ENCODE peak calls at places on chromosome 3, in five cellular contexts. One of them, this sample, is unnamed.

GRCh38 chr3:17258823-17259436 is 374.2 kb downstream of the PLCL2 start:
- DNase-seq in amniotic stem cell: no peak
- DNase-seq in RWPE1: peak
- DNase-seq in stimulated activated CD4-positive, alpha-beta T cell treated with anti-CD3 and anti-CD28 coated beads, Interleukin-1b, Interleukin-23, amount 100 ng/mL, for 24 hours: no peak
- DNase-seq in uterus: no peak
- DNase-seq in this sample: no peak

GRCh38 chr3:57918123-57918837 is 89.9 kb upstream of the FLNB start:
- DNase-seq in amniotic stem cell: peak
- DNase-seq in RWPE1: no peak
- DNase-seq in stimulated activated CD4-positive, alpha-beta T cell treated with anti-CD3 and anti-CD28 coated beads, Interleukin-1b, Interleukin-23, amount 100 ng/mL, for 24 hours: no peak
- DNase-seq in uterus: no peak
- DNase-seq in this sample: no peak

GRCh38 chr3:119795849-119796248 is 13.9 kb downstream of the NR1I2 start:
- DNase-seq in amniotic stem cell: no peak
- DNase-seq in RWPE1: no peak
- DNase-seq in stimulated activated CD4-positive, alpha-beta T cell treated with anti-CD3 and anti-CD28 coated beads, Interleukin-1b, Interleukin-23, amount 100 ng/mL, for 24 hours: no peak
- DNase-seq in uterus: no peak
- DNase-seq in this sample: no peak

GRCh38 chr3:58633157-58633865 is 33.3 kb downstream of the FAM3D start:
- DNase-seq in amniotic stem cell: no peak
- DNase-seq in RWPE1: no peak
- DNase-seq in stimulated activated CD4-positive, alpha-beta T cell treated with anti-CD3 and anti-CD28 coated beads, Interleukin-1b, Interleukin-23, amount 100 ng/mL, for 24 hours: no peak
- DNase-seq in uterus: no peak
- DNase-seq in this sample: no peak

GRCh38 chr3:21645121-21645897 is 105.7 kb downstream of the ZNF385D start:
- DNase-seq in amniotic stem cell: no peak
- DNase-seq in RWPE1: no peak
- DNase-seq in stimulated activated CD4-positive, alpha-beta T cell treated with anti-CD3 and anti-CD28 coated beads, Interleukin-1b, Interleukin-23, amount 100 ng/mL, for 24 hours: no peak
- DNase-seq in uterus: peak
- DNase-seq in this sample: no peak

GRCh38 chr3:171165986-171166385 is 139.5 kb upstream of the SLC2A2 start:
- DNase-seq in amniotic stem cell: no peak
- DNase-seq in RWPE1: peak
- DNase-seq in stimulated activated CD4-positive, alpha-beta T cell treated with anti-CD3 and anti-CD28 coated beads, Interleukin-1b, Interleukin-23, amount 100 ng/mL, for 24 hours: no peak
- DNase-seq in uterus: no peak
- DNase-seq in this sample: no peak

GRCh38 chr3:46100812-46101211 is 73.5 kb upstream of the XCR1 start:
- DNase-seq in amniotic stem cell: no peak
- DNase-seq in RWPE1: no peak
- DNase-seq in stimulated activated CD4-positive, alpha-beta T cell treated with anti-CD3 and anti-CD28 coated beads, Interleukin-1b, Interleukin-23, amount 100 ng/mL, for 24 hours: no peak
- DNase-seq in uterus: no peak
- DNase-seq in this sample: no peak

GRCh38 chr3:46923559-46924350 is 46.2 kb downstream of the PTH1R start:
- DNase-seq in amniotic stem cell: no peak
- DNase-seq in RWPE1: no peak
- DNase-seq in stimulated activated CD4-positive, alpha-beta T cell treated with anti-CD3 and anti-CD28 coated beads, Interleukin-1b, Interleukin-23, amount 100 ng/mL, for 24 hours: no peak
- DNase-seq in uterus: no peak
- DNase-seq in this sample: no peak

GRCh38 chr3:58249358-58250092 is 11.9 kb downstream of the ABHD6 start:
- DNase-seq in amniotic stem cell: no peak
- DNase-seq in RWPE1: no peak
- DNase-seq in stimulated activated CD4-positive, alpha-beta T cell treated with anti-CD3 and anti-CD28 coated beads, Interleukin-1b, Interleukin-23, amount 100 ng/mL, for 24 hours: no peak
- DNase-seq in uterus: no peak
- DNase-seq in this sample: no peak

GRCh38 chr3:52438579-52439425 is 6.1 kb downstream of the SEMA3G start:
- DNase-seq in amniotic stem cell: no peak
- DNase-seq in RWPE1: no peak
- DNase-seq in stimulated activated CD4-positive, alpha-beta T cell treated with anti-CD3 and anti-CD28 coated beads, Interleukin-1b, Interleukin-23, amount 100 ng/mL, for 24 hours: no peak
- DNase-seq in uterus: no peak
- DNase-seq in this sample: no peak

GRCh38 chr3:13605555-13605954 is 56.6 kb downstream of the FBLN2 start:
- DNase-seq in amniotic stem cell: no peak
- DNase-seq in RWPE1: no peak
- DNase-seq in stimulated activated CD4-positive, alpha-beta T cell treated with anti-CD3 and anti-CD28 coated beads, Interleukin-1b, Interleukin-23, amount 100 ng/mL, for 24 hours: no peak
- DNase-seq in uterus: no peak
- DNase-seq in this sample: no peak

GRCh38 chr3:195708626-195709481 is 11.9 kb upstream of the MUC20 start:
- DNase-seq in amniotic stem cell: no peak
- DNase-seq in RWPE1: no peak
- DNase-seq in stimulated activated CD4-positive, alpha-beta T cell treated with anti-CD3 and anti-CD28 coated beads, Interleukin-1b, Interleukin-23, amount 100 ng/mL, for 24 hours: no peak
- DNase-seq in uterus: no peak
- DNase-seq in this sample: no peak

GRCh38 chr3:134621824-134622223 is 29.0 kb downstream of the KY start:
- DNase-seq in amniotic stem cell: no peak
- DNase-seq in RWPE1: no peak
- DNase-seq in stimulated activated CD4-positive, alpha-beta T cell treated with anti-CD3 and anti-CD28 coated beads, Interleukin-1b, Interleukin-23, amount 100 ng/mL, for 24 hours: no peak
- DNase-seq in uterus: no peak
- DNase-seq in this sample: no peak

GRCh38 chr3:128278761-128279593 is 125.7 kb downstream of the EEFSEC start:
- DNase-seq in amniotic stem cell: peak
- DNase-seq in RWPE1: no peak
- DNase-seq in stimulated activated CD4-positive, alpha-beta T cell treated with anti-CD3 and anti-CD28 coated beads, Interleukin-1b, Interleukin-23, amount 100 ng/mL, for 24 hours: no peak
- DNase-seq in uterus: peak
- DNase-seq in this sample: no peak

GRCh38 chr3:171309906-171310359 is 150.3 kb downstream of the TNIK start:
- DNase-seq in amniotic stem cell: no peak
- DNase-seq in RWPE1: peak
- DNase-seq in stimulated activated CD4-positive, alpha-beta T cell treated with anti-CD3 and anti-CD28 coated beads, Interleukin-1b, Interleukin-23, amount 100 ng/mL, for 24 hours: no peak
- DNase-seq in uterus: no peak
- DNase-seq in this sample: no peak

GRCh38 chr3:66372681-66373350 is 128.0 kb downstream of the LRIG1 start:
- DNase-seq in amniotic stem cell: no peak
- DNase-seq in RWPE1: no peak
- DNase-seq in stimulated activated CD4-positive, alpha-beta T cell treated with anti-CD3 and anti-CD28 coated beads, Interleukin-1b, Interleukin-23, amount 100 ng/mL, for 24 hours: no peak
- DNase-seq in uterus: no peak
- DNase-seq in this sample: no peak

GRCh38 chr3:117441851-117442250 is 732.3 kb downstream of the TUSC7 start:
- DNase-seq in amniotic stem cell: no peak
- DNase-seq in RWPE1: no peak
- DNase-seq in stimulated activated CD4-positive, alpha-beta T cell treated with anti-CD3 and anti-CD28 coated beads, Interleukin-1b, Interleukin-23, amount 100 ng/mL, for 24 hours: no peak
- DNase-seq in uterus: no peak
- DNase-seq in this sample: no peak

GRCh38 chr3:14806641-14807263 is 12.0 kb upstream of the FGD5 start:
- DNase-seq in amniotic stem cell: no peak
- DNase-seq in RWPE1: no peak
- DNase-seq in stimulated activated CD4-positive, alpha-beta T cell treated with anti-CD3 and anti-CD28 coated beads, Interleukin-1b, Interleukin-23, amount 100 ng/mL, for 24 hours: no peak
- DNase-seq in uterus: no peak
- DNase-seq in this sample: no peak

GRCh38 chr3:36212291-36212690 is 168.0 kb upstream of the STAC start:
- DNase-seq in amniotic stem cell: no peak
- DNase-seq in RWPE1: no peak
- DNase-seq in stimulated activated CD4-positive, alpha-beta T cell treated with anti-CD3 and anti-CD28 coated beads, Interleukin-1b, Interleukin-23, amount 100 ng/mL, for 24 hours: no peak
- DNase-seq in uterus: no peak
- DNase-seq in this sample: no peak

GRCh38 chr3:162122405-162122804 is 625.8 kb downstream of the OTOL1 start:
- DNase-seq in amniotic stem cell: no peak
- DNase-seq in RWPE1: no peak
- DNase-seq in stimulated activated CD4-positive, alpha-beta T cell treated with anti-CD3 and anti-CD28 coated beads, Interleukin-1b, Interleukin-23, amount 100 ng/mL, for 24 hours: no peak
- DNase-seq in uterus: no peak
- DNase-seq in this sample: no peak

GRCh38 chr3:97981886-97982285 is 9.7 kb upstream of the RIOX2 start:
- DNase-seq in amniotic stem cell: no peak
- DNase-seq in RWPE1: no peak
- DNase-seq in stimulated activated CD4-positive, alpha-beta T cell treated with anti-CD3 and anti-CD28 coated beads, Interleukin-1b, Interleukin-23, amount 100 ng/mL, for 24 hours: no peak
- DNase-seq in uterus: no peak
- DNase-seq in this sample: no peak

GRCh38 chr3:100871307-100871706 is 121.9 kb downstream of the ABI3BP start:
- DNase-seq in amniotic stem cell: no peak
- DNase-seq in RWPE1: no peak
- DNase-seq in stimulated activated CD4-positive, alpha-beta T cell treated with anti-CD3 and anti-CD28 coated beads, Interleukin-1b, Interleukin-23, amount 100 ng/mL, for 24 hours: no peak
- DNase-seq in uterus: no peak
- DNase-seq in this sample: no peak

GRCh38 chr3:113746955-113747718 is at the start of gene ATP6V1A:
- DNase-seq in amniotic stem cell: peak
- DNase-seq in RWPE1: peak
- DNase-seq in stimulated activated CD4-positive, alpha-beta T cell treated with anti-CD3 and anti-CD28 coated beads, Interleukin-1b, Interleukin-23, amount 100 ng/mL, for 24 hours: peak
- DNase-seq in uterus: peak
- DNase-seq in this sample: no peak

GRCh38 chr3:171704002-171704401 is 106.3 kb downstream of the PLD1 start:
- DNase-seq in amniotic stem cell: no peak
- DNase-seq in RWPE1: peak
- DNase-seq in stimulated activated CD4-positive, alpha-beta T cell treated with anti-CD3 and anti-CD28 coated beads, Interleukin-1b, Interleukin-23, amount 100 ng/mL, for 24 hours: no peak
- DNase-seq in uterus: no peak
- DNase-seq in this sample: no peak

GRCh38 chr3:58537412-58538301 is 667 bp upstream of the ACOX2 start:
- DNase-seq in amniotic stem cell: no peak
- DNase-seq in RWPE1: no peak
- DNase-seq in stimulated activated CD4-positive, alpha-beta T cell treated with anti-CD3 and anti-CD28 coated beads, Interleukin-1b, Interleukin-23, amount 100 ng/mL, for 24 hours: no peak
- DNase-seq in uterus: no peak
- DNase-seq in this sample: no peak

GRCh38 chr3:123006587-123006986 is 21.0 kb downstream of the SEMA5B start:
- DNase-seq in amniotic stem cell: no peak
- DNase-seq in RWPE1: no peak
- DNase-seq in stimulated activated CD4-positive, alpha-beta T cell treated with anti-CD3 and anti-CD28 coated beads, Interleukin-1b, Interleukin-23, amount 100 ng/mL, for 24 hours: no peak
- DNase-seq in uterus: no peak
- DNase-seq in this sample: no peak

GRCh38 chr3:47113669-47114365 is 50.1 kb downstream of the SETD2 start:
- DNase-seq in amniotic stem cell: peak
- DNase-seq in RWPE1: peak
- DNase-seq in stimulated activated CD4-positive, alpha-beta T cell treated with anti-CD3 and anti-CD28 coated beads, Interleukin-1b, Interleukin-23, amount 100 ng/mL, for 24 hours: no peak
- DNase-seq in uterus: no peak
- DNase-seq in this sample: no peak

GRCh38 chr3:54188176-54188791 is 65.9 kb downstream of the CACNA2D3 start:
- DNase-seq in amniotic stem cell: peak
- DNase-seq in RWPE1: peak
- DNase-seq in stimulated activated CD4-positive, alpha-beta T cell treated with anti-CD3 and anti-CD28 coated beads, Interleukin-1b, Interleukin-23, amount 100 ng/mL, for 24 hours: no peak
- DNase-seq in uterus: no peak
- DNase-seq in this sample: no peak

This sample was measured in cerebellar nuclear complex.